ENCODE peak calls at places on chromosomes 16 and 17, in four cellular contexts. O, E, Q and X are unnamed samples.

GRCh38 chr17:34378664-34379101 is 15.7 kb upstream of the CCL1 start:
- DNase-seq in O (no peak), E (peak), Q (no peak), X (no peak)

GRCh38 chr17:58060596-58061191 is 22.5 kb upstream of the DYNLL2 start:
- DNase-seq in O (peak), E (no peak), Q (peak), X (no peak)

GRCh38 chr16:66365588-66365987 is 903 bp upstream of the CDH5 start:
- DNase-seq in O (no peak), E (no peak), Q (peak), X (no peak)

GRCh38 chr16:58443783-58444182 is 51.5 kb downstream of the GINS3 start:
- DNase-seq in O (no peak), E (no peak), Q (no peak), X (no peak)

GRCh38 chr16:64089697-64090096 is 1032.2 kb downstream of the CDH11 start:
- DNase-seq in O (peak), E (no peak), Q (peak), X (no peak)

GRCh38 chr16:74455619-74456289 is 34.5 kb upstream of the CLEC18B start:
- DNase-seq in O (peak), E (no peak), Q (peak), X (no peak)

GRCh38 chr17:55423535-55423934 is 1.9 kb upstream of the MMD start:
- DNase-seq in O (no peak), E (no peak), Q (no peak), X (no peak)

GRCh38 chr17:67294451-67295199 is 49.6 kb upstream of the HELZ start:
- DNase-seq in O (no peak), E (no peak), Q (no peak), X (no peak)

GRCh38 chr17:6752068-6752909 is 3.6 kb upstream of the XAF1 start:
- DNase-seq in O (peak), E (no peak), Q (peak), X (peak)

GRCh38 chr16:51389881-51390280 is 238.8 kb upstream of the SALL1 start:
- DNase-seq in O (no peak), E (no peak), Q (no peak), X (no peak)

GRCh38 chr17:47203984-47204721 is 5.0 kb upstream of the MYL4 start:
- DNase-seq in O (peak), E (peak), Q (peak), X (no peak)

GRCh38 chr17:7307686-7308624 is 527 bp downstream of the EIF5A start:
- DNase-seq in O (peak), E (peak), Q (peak), X (no peak)

GRCh38 chr17:4710693-4711634 is 532 bp downstream of the ARRB2 start:
- DNase-seq in O (peak), E (peak), Q (no peak), X (no peak)

GRCh38 chr17:82698974-82699442 is 510 bp upstream of the RAB40B start:
- DNase-seq in O (no peak), E (no peak), Q (no peak), X (no peak)

GRCh38 chr17:68446626-68447041 is 10.7 kb downstream of the WIPI1 start:
- DNase-seq in O (no peak), E (no peak), Q (no peak), X (no peak)

GRCh38 chr16:66521951-66522771 is 27.8 kb downstream of the TK2 start:
- DNase-seq in O (peak), E (peak), Q (peak), X (no peak)

GRCh38 chr17:29642171-29642611 is 19.5 kb upstream of the CORO6 start:
- DNase-seq in O (no peak), E (no peak), Q (no peak), X (no peak)

GRCh38 chr17:78137392-78138203 is 7.0 kb downstream of the TMC8 start:
- DNase-seq in O (no peak), E (no peak), Q (no peak), X (no peak)

GRCh38 chr17:79202476-79202875 is 127.9 kb downstream of the ENGASE start:
- DNase-seq in O (no peak), E (no peak), Q (peak), X (no peak)

GRCh38 chr16:48295493-48296281 is 48.3 kb upstream of the ABCC11 start:
- DNase-seq in O (no peak), E (no peak), Q (no peak), X (no peak)

GRCh38 chr17:17119533-17119932 is 77.3 kb downstream of the MPRIP start:
- DNase-seq in O (peak), E (peak), Q (peak), X (no peak)

GRCh38 chr17:65553646-65554567 is 7.5 kb downstream of the AXIN2 start:
- DNase-seq in O (no peak), E (no peak), Q (peak), X (no peak)

GRCh38 chr17:80034977-80035686 is 540 bp downstream of the TBC1D16 start:
- DNase-seq in O (peak), E (peak), Q (peak), X (no peak)

GRCh38 chr17:19707728-19708221 is 8.6 kb downstream of the SLC47A2 start:
- DNase-seq in O (no peak), E (no peak), Q (no peak), X (no peak)

GRCh38 chr17:59331929-59332889 is 754 bp downstream of the YPEL2 start:
- DNase-seq in O (peak), E (peak), Q (no peak), X (no peak)

GRCh38 chr17:6249747-6250146 is 179.6 kb downstream of the WSCD1 start:
- DNase-seq in O (no peak), E (no peak), Q (no peak), X (no peak)

GRCh38 chr17:78544876-78545755 is 32.1 kb downstream of the DNAH17 start:
- DNase-seq in O (no peak), E (no peak), Q (no peak), X (no peak)

GRCh38 chr17:41919165-41919817 is 540 bp upstream of the ACLY start:
- DNase-seq in O (no peak), E (no peak), Q (peak), X (no peak)

GRCh38 chr16:51376080-51376479 is 225.0 kb upstream of the SALL1 start:
- DNase-seq in O (no peak), E (no peak), Q (no peak), X (no peak)

GRCh38 chr16:89924925-89925307 is 1.8 kb downstream of the TUBB3 start:
- DNase-seq in O (no peak), E (no peak), Q (no peak), X (no peak)

GRCh38 chr17:16419929-16420271 is 4.5 kb downstream of the TRPV2 start:
- DNase-seq in O (peak), E (peak), Q (peak), X (no peak)

GRCh38 chr16:75559564-75560372 is 3.7 kb upstream of the TMEM231 start:
- DNase-seq in O (peak), E (no peak), Q (peak), X (no peak)

GRCh38 chr16:12753203-12754023 is 50.3 kb downstream of the CPPED1 start:
- DNase-seq in O (no peak), E (no peak), Q (no peak), X (no peak)